ENCODE peak calls at places on chromosomes 2 and 18, in eight cellular contexts. L, Q, K, D, X, S, R and N are unnamed samples.

GRCh38 chr2:240579771-240580614 is 6.5 kb upstream of the CAPN10 start:
- DNase-seq in S (peak), K (peak), R (no peak), X (no peak), L (peak), D (peak), Q (peak), N (peak)

GRCh38 chr2:221254281-221254680 is 317.8 kb downstream of the EPHA4 start:
- DNase-seq in K (no peak), D (no peak), Q (no peak), X (peak), R (no peak), L (no peak), S (no peak), N (no peak)

GRCh38 chr2:82165377-82165776 is 1860.8 kb upstream of the LRRTM1 start:
- DNase-seq in K (no peak), Q (no peak), S (no peak), D (no peak), X (no peak), L (no peak), R (no peak), N (no peak)

GRCh38 chr2:238169021-238169707 is 10.4 kb downstream of the ERFE start:
- DNase-seq in K (no peak), S (no peak), L (peak), R (no peak), D (no peak), X (no peak), Q (no peak), N (peak)

GRCh38 chr2:240894836-240895558 is 959 bp downstream of the MAB21L4 start:
- DNase-seq in S (peak), R (no peak), L (no peak), K (no peak), D (no peak), X (no peak), Q (no peak), N (no peak)

GRCh38 chr2:21646449-21646848 is 522.7 kb downstream of the TDRD15 start:
- DNase-seq in D (no peak), K (no peak), Q (no peak), R (no peak), S (no peak), L (no peak), X (no peak), N (no peak)

GRCh38 chr2:239166201-239166834 is 234.5 kb downstream of the HDAC4 start:
- DNase-seq in L (no peak), R (no peak), Q (peak), K (no peak), X (peak), S (no peak), D (no peak), N (no peak)

GRCh38 chr18:75075016-75075305 is 134.0 kb downstream of the PTGR3 start:
- DNase-seq in K (no peak), L (no peak), S (no peak), R (no peak), D (no peak), X (no peak), Q (no peak), N (no peak)

GRCh38 chr2:96693286-96694200 is 46.3 kb downstream of the LMAN2L start:
- DNase-seq in L (no peak), S (no peak), D (no peak), Q (no peak), K (no peak), X (no peak), R (no peak), N (no peak)

GRCh38 chr2:38178142-38178541 is 102.2 kb upstream of the CYP1B1 start:
- DNase-seq in K (no peak), R (no peak), D (no peak), L (no peak), S (peak), X (no peak), Q (peak), N (no peak)

GRCh38 chr2:96527990-96528679 is 8.4 kb upstream of the ARID5A start:
- DNase-seq in X (no peak), K (peak), D (no peak), S (peak), L (no peak), R (no peak), Q (peak), N (no peak)

GRCh38 chr2:236674238-236674637 is 104.6 kb downstream of the ACKR3 start:
- DNase-seq in L (no peak), X (no peak), R (no peak), S (no peak), Q (no peak), D (no peak), K (no peak), N (no peak)

GRCh38 chr18:24271381-24272331 is 126.0 kb downstream of the OSBPL1A start:
- DNase-seq in K (no peak), X (peak), Q (peak), D (peak), R (no peak), S (peak), L (peak), N (peak)

GRCh38 chr18:23816740-23817139 is 127.5 kb downstream of the LAMA3 start:
- DNase-seq in R (no peak), K (no peak), S (no peak), L (no peak), X (no peak), Q (peak), D (no peak), N (no peak)

GRCh38 chr2:129396980-129397599 is 582.4 kb upstream of the RAB6C start:
- DNase-seq in Q (no peak), L (no peak), D (no peak), X (peak), S (peak), K (no peak), R (no peak), N (peak)

GRCh38 chr2:177906041-177906718 is 166.4 kb downstream of the PDE11A start:
- DNase-seq in R (peak), Q (peak), D (peak), X (peak), S (peak), K (peak), L (peak), N (peak)

GRCh38 chr18:49094136-49094535 is 143.4 kb upstream of the SMAD7 start:
- DNase-seq in R (no peak), K (no peak), L (no peak), S (no peak), X (no peak), Q (no peak), D (no peak), N (no peak)

GRCh38 chr18:13165636-13166423 is 52.7 kb upstream of the LDLRAD4 start:
- DNase-seq in R (no peak), K (no peak), X (no peak), D (no peak), Q (no peak), S (no peak), L (no peak), N (no peak)

GRCh38 chr18:6109743-6110142 is 214.4 kb upstream of the TMEM200C start:
- DNase-seq in Q (no peak), K (no peak), L (no peak), R (no peak), X (no peak), S (no peak), D (no peak), N (no peak)

GRCh38 chr2:71668326-71669057 is 215.1 kb downstream of the DYSF start:
- DNase-seq in K (no peak), S (peak), L (no peak), Q (no peak), D (no peak), X (no peak), R (no peak), N (no peak)

GRCh38 chr2:19993731-19994130 is 3.8 kb upstream of the WDR35 start:
- DNase-seq in Q (no peak), D (no peak), L (no peak), K (no peak), R (no peak), X (no peak), S (no peak), N (no peak)

GRCh38 chr2:8049851-8050571 is 631.8 kb upstream of the ID2 start:
- DNase-seq in L (no peak), S (no peak), K (no peak), R (no peak), Q (no peak), D (no peak), X (no peak), N (peak)

GRCh38 chr2:201622306-201622705 is 21.0 kb downstream of the TMEM237 start:
- DNase-seq in D (no peak), Q (no peak), K (no peak), X (no peak), S (no peak), R (no peak), L (no peak), N (no peak)

GRCh38 chr2:230541934-230542380 is 126.0 kb downstream of the SP100 start:
- DNase-seq in K (no peak), R (no peak), D (no peak), L (no peak), X (no peak), Q (no peak), S (no peak), N (peak)

GRCh38 chr2:36184848-36185247 is 170.7 kb upstream of the CRIM1 start:
- DNase-seq in S (no peak), Q (no peak), K (no peak), D (no peak), L (no peak), R (no peak), X (no peak), N (no peak)